ENCODE peak calls at places on chromosomes 3 and 15, in five cellular contexts. One of them, this sample, is unnamed. For H3K4me1, the result is how much of the 10 kb centered on the place peaks cover.

GRCh38 chr3:120516142-120516541 is 65.3 kb upstream of the FSTL1 start:
- DNase-seq in heart left ventricle: no peak
- DNase-seq in body of pancreas: no peak
- DNase-seq in HepG2: no peak
- DNase-seq in A549: no peak
- DNase-seq in this sample: no peak

GRCh38 chr3:182725372-182726251 is 67.7 kb upstream of the ATP11B start:
- DNase-seq in heart left ventricle: no peak
- DNase-seq in body of pancreas: no peak
- DNase-seq in HepG2: no peak
- DNase-seq in A549: no peak
- DNase-seq in this sample: peak

GRCh38 chr3:52769786-52770445 is 824 bp downstream of the NEK4 start:
- DNase-seq in heart left ventricle: no peak
- DNase-seq in body of pancreas: no peak
- DNase-seq in HepG2: no peak
- DNase-seq in A549: no peak
- DNase-seq in this sample: no peak

GRCh38 chr3:9130318-9131110 is 118.9 kb downstream of the SRGAP3 start:
- DNase-seq in heart left ventricle: no peak
- DNase-seq in body of pancreas: no peak
- DNase-seq in HepG2: no peak
- DNase-seq in A549: no peak
- DNase-seq in this sample: no peak

GRCh38 chr3:190585771-190586630 is 72.1 kb downstream of the IL1RAP start:
- DNase-seq in heart left ventricle: peak
- DNase-seq in body of pancreas: no peak
- DNase-seq in HepG2: peak
- DNase-seq in A549: peak
- DNase-seq in this sample: no peak

GRCh38 chr3:122892561-122892960 is 97.7 kb downstream of the SLC49A4 start:
- DNase-seq in heart left ventricle: no peak
- DNase-seq in body of pancreas: no peak
- DNase-seq in HepG2: no peak
- DNase-seq in A549: no peak
- DNase-seq in this sample: no peak

GRCh38 chr15:60804986-60805949 is 326.3 kb upstream of the ICE2 start:
- DNase-seq in heart left ventricle: peak
- DNase-seq in body of pancreas: peak
- DNase-seq in HepG2: no peak
- DNase-seq in A549: no peak
- DNase-seq in this sample: no peak

GRCh38 chr15:75036269-75036668 is 12.9 kb downstream of the PPCDC start:
- DNase-seq in heart left ventricle: no peak
- DNase-seq in body of pancreas: peak
- DNase-seq in HepG2: no peak
- DNase-seq in A549: no peak
- DNase-seq in this sample: peak

GRCh38 chr3:183802989-183803388 is 22.4 kb downstream of the MAP6D1 start:
- DNase-seq in heart left ventricle: no peak
- DNase-seq in body of pancreas: peak
- DNase-seq in HepG2: no peak
- DNase-seq in A549: no peak
- DNase-seq in this sample: no peak

GRCh38 chr3:128800241-128801187 is 74.5 kb downstream of the RAB7A start:
- DNase-seq in heart left ventricle: peak
- DNase-seq in body of pancreas: no peak
- DNase-seq in HepG2: no peak
- DNase-seq in A549: no peak
- DNase-seq in this sample: no peak

GRCh38 chr3:23834082-23834870 is 28.5 kb downstream of the UBE2E1 start:
- DNase-seq in heart left ventricle: no peak
- DNase-seq in body of pancreas: no peak
- DNase-seq in HepG2: no peak
- DNase-seq in A549: no peak
- DNase-seq in this sample: no peak

GRCh38 chr3:148333091-148333490 is 364.6 kb upstream of the AGTR1 start:
- DNase-seq in heart left ventricle: no peak
- DNase-seq in body of pancreas: peak
- DNase-seq in HepG2: no peak
- DNase-seq in A549: no peak
- DNase-seq in this sample: no peak

GRCh38 chr15:72105111-72105510 is 12.8 kb downstream of the MYO9A start:
- DNase-seq in heart left ventricle: no peak
- DNase-seq in body of pancreas: no peak
- DNase-seq in HepG2: no peak
- DNase-seq in A549: no peak
- DNase-seq in this sample: no peak

GRCh38 chr3:51896607-51897305 is 6.4 kb downstream of the IQCF1 start:
- DNase-seq in heart left ventricle: no peak
- DNase-seq in body of pancreas: no peak
- DNase-seq in HepG2: no peak
- DNase-seq in A549: no peak
- DNase-seq in this sample: no peak

GRCh38 chr15:60721706-60722105 is 242.8 kb upstream of the ICE2 start:
- DNase-seq in heart left ventricle: no peak
- DNase-seq in body of pancreas: no peak
- DNase-seq in HepG2: no peak
- DNase-seq in A549: no peak
- DNase-seq in this sample: no peak

GRCh38 chr15:60729850-60730458 is 251.0 kb upstream of the ICE2 start:
- DNase-seq in heart left ventricle: no peak
- DNase-seq in body of pancreas: no peak
- DNase-seq in HepG2: no peak
- DNase-seq in A549: no peak
- DNase-seq in this sample: no peak

GRCh38 chr3:87674397-87675161 is 384.2 kb downstream of the CGGBP1 start:
- DNase-seq in heart left ventricle: no peak
- DNase-seq in body of pancreas: no peak
- DNase-seq in HepG2: no peak
- DNase-seq in A549: no peak
- DNase-seq in this sample: no peak

GRCh38 chr3:107117922-107118576 is 259.2 kb upstream of the CCDC54 start:
- DNase-seq in heart left ventricle: peak
- DNase-seq in body of pancreas: peak
- DNase-seq in HepG2: peak
- DNase-seq in A549: peak
- DNase-seq in this sample: no peak

GRCh38 chr15:71730277-71731144 is 79.8 kb upstream of the NR2E3 start:
- DNase-seq in heart left ventricle: no peak
- DNase-seq in body of pancreas: peak
- DNase-seq in HepG2: peak
- DNase-seq in A549: peak
- DNase-seq in this sample: peak

GRCh38 chr3:139691619-139692018 is 13.8 kb upstream of the NMNAT3 start:
- DNase-seq in heart left ventricle: no peak
- DNase-seq in body of pancreas: no peak
- DNase-seq in HepG2: no peak
- DNase-seq in A549: no peak
- DNase-seq in this sample: no peak

GRCh38 chr3:112628038-112628437 is 12.9 kb downstream of the CCDC80 start:
- DNase-seq in heart left ventricle: no peak
- DNase-seq in body of pancreas: no peak
- DNase-seq in HepG2: no peak
- DNase-seq in A549: no peak
- DNase-seq in this sample: no peak

GRCh38 chr3:37810788-37811187 is 50.9 kb upstream of the CTDSPL start:
- DNase-seq in heart left ventricle: no peak
- DNase-seq in body of pancreas: no peak
- DNase-seq in HepG2: no peak
- DNase-seq in A549: no peak
- DNase-seq in this sample: no peak

GRCh38 chr15:42919794-42920280 is 741 bp downstream of the TTBK2 start:
- DNase-seq in heart left ventricle: no peak
- DNase-seq in body of pancreas: peak
- DNase-seq in HepG2: peak
- DNase-seq in A549: no peak
- DNase-seq in this sample: no peak

GRCh38 chr15:42920281-42921048 is at the start of gene TTBK2:
- DNase-seq in heart left ventricle: peak
- DNase-seq in body of pancreas: peak
- DNase-seq in HepG2: peak
- DNase-seq in A549: peak
- DNase-seq in this sample: peak

GRCh38 chr15:42921049-42921731 is 612 bp upstream of the TTBK2 start:
- DNase-seq in heart left ventricle: peak
- DNase-seq in body of pancreas: peak
- DNase-seq in HepG2: no peak
- DNase-seq in A549: no peak
- DNase-seq in this sample: peak

GRCh38 chr15:42918047-42918446 is 2.5 kb downstream of the TTBK2 start:
- DNase-seq in heart left ventricle: no peak
- DNase-seq in body of pancreas: no peak
- DNase-seq in HepG2: no peak
- DNase-seq in A549: no peak
- DNase-seq in this sample: no peak

DNA sequence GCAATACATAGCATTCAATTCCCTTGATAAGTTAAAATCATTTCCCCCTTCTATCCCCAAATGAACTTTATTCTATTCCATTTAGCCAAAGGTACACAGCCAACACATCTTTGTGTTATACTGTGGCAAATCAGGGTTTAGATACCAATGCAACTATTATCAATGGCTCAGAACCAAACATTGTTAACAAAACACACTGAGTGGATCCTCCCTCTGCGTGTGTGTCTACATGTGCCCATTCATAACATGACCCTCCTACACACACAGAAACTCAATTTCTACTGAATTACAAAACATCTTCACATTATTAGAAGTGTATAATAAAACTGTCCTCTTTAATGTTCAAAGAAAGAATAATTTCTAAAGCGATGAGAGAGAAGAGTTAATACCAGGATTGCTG is 1.3 kb downstream of the TTBK2 start:
- DNase-seq in heart left ventricle: no peak
- DNase-seq in body of pancreas: no peak
- DNase-seq in HepG2: no peak
- DNase-seq in A549: no peak
- DNase-seq in this sample: no peak
- H3K4me1 ChIP-seq in heart left ventricle: under half
- H3K4me1 ChIP-seq in body of pancreas: under half
- H3K4me1 ChIP-seq in HepG2: under half
- H3K4me1 ChIP-seq in A549: under half
- H3K4me1 ChIP-seq in this sample: under half

DNA sequence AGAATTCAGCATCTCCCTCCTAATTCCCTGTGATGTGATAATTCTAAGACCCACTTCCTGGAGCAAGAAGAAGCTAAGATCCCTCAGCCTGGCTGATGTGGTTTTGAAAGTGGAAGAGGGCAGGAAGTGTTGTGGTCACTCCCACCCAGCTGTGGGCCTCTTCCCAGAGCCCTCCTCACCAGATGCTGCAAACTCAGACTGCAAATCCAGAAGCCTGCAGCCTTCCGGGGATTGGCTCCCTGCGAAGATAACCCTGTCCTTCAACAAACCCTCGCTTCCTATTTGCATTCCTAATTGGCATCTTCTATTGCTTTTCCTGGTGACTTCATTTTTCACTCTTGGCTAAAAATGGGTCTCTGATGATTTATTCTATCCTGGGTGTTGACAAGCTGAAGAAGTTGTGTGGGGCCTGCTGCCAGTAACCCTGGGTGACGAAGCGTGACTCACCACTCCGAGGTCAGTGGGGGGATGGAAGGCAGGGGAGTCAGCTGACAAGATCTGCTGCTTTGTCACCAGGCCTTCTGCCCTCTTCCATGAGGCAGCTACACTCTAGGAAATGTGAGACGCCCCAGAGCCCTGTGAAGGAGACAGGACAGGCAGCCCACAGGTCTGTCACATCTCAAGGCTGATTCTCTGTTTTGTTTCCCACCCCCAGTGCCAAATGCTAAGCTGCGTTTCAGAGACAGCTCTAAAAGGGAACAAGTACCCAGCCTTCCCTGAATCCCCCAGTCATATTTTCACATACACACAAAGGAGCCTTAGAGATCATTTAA is 99.7 kb upstream of the LIPC start:
- DNase-seq in heart left ventricle: peak
- DNase-seq in body of pancreas: peak
- DNase-seq in HepG2: peak
- DNase-seq in A549: peak
- DNase-seq in this sample: peak
- TF ChIP-seq POLR2A in heart left ventricle: no peak
- TF ChIP-seq POLR2A in body of pancreas: no peak
- TF ChIP-seq POLR2A in HepG2: peak
- TF ChIP-seq POLR2A in A549: peak
- TF ChIP-seq POLR2A in this sample: no peak

GRCh38 chr3:174331095-174331802 is 527.9 kb upstream of the NAALADL2 start:
- DNase-seq in heart left ventricle: no peak
- DNase-seq in body of pancreas: no peak
- DNase-seq in HepG2: no peak
- DNase-seq in A549: no peak
- DNase-seq in this sample: no peak
- H3K4me1 ChIP-seq in heart left ventricle: under half
- H3K4me1 ChIP-seq in body of pancreas: under half
- H3K4me1 ChIP-seq in HepG2: under half
- H3K4me1 ChIP-seq in A549: under half
- H3K4me1 ChIP-seq in this sample: under half

GRCh38 chr15:66292261-66293084 is 895 bp upstream of the DIS3L start:
- DNase-seq in heart left ventricle: no peak
- DNase-seq in body of pancreas: peak
- DNase-seq in HepG2: no peak
- DNase-seq in A549: no peak
- DNase-seq in this sample: no peak

GRCh38 chr15:66293419-66294156 is at the start of gene DIS3L:
- DNase-seq in heart left ventricle: peak
- DNase-seq in body of pancreas: peak
- DNase-seq in HepG2: peak
- DNase-seq in A549: peak
- DNase-seq in this sample: peak

GRCh38 chr15:66293085-66293418 is 316 bp upstream of the DIS3L start:
- DNase-seq in heart left ventricle: no peak
- DNase-seq in body of pancreas: no peak
- DNase-seq in HepG2: no peak
- DNase-seq in A549: no peak
- DNase-seq in this sample: no peak

GRCh38 chr15:66294932-66295235 is 1.5 kb downstream of the DIS3L start:
- DNase-seq in heart left ventricle: no peak
- DNase-seq in body of pancreas: no peak
- DNase-seq in HepG2: no peak
- DNase-seq in A549: peak
- DNase-seq in this sample: no peak

DNA sequence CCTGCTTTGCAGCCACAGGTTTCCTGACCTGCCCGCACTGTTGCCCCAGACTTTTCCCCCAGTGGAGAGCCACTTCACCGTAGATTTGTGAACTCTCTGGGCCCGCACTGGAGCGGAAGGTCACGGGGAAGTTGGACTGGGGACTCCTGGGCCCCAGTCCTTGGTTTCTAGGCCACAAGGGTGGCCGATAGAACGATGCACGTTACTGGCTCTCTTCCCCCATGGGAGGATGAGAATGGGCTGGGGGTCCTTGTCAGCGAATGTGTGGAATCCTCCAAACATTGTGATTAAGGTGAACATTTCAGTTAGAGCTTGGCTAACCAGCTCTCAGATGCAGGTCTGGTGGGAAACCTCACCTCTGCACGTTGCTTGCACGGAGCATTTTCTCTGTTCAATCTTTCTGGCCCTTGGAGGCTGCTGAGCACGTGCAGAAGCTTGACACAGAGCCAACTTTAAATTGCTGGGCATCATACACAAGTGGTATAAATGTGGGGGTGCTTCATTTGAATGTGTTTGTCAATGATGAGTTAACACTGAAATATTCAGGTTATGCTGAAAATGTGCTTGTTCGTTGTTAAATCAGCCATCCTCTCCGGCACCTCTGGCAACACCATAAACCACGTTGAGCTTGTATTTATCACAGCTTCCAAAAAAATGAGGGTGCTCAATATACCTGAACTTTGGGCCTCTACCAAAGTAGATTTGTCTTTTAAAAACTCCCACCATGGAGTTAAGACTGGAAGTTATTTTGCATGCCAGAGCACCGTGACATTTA is 976 bp downstream of the DIS3L start:
- DNase-seq in heart left ventricle: no peak
- DNase-seq in body of pancreas: peak
- DNase-seq in HepG2: peak
- DNase-seq in A549: peak
- DNase-seq in this sample: no peak
- TF ChIP-seq POLR2A in heart left ventricle: no peak
- TF ChIP-seq POLR2A in body of pancreas: no peak
- TF ChIP-seq POLR2A in HepG2: no peak
- TF ChIP-seq POLR2A in A549: no peak
- TF ChIP-seq POLR2A in this sample: no peak

This sample was measured in stomach.